ENCODE peak calls at places on chromosomes 4 and X, in five cellular contexts. Y is naive thymus-derived CD4-positive, alpha-beta T cell; G is hepatocyte; U is upper lobe of right lung; C is RWPE2. K is an unnamed sample.

GRCh38 chr4:55512922-55513571 is 33.7 kb downstream of the CLOCK start:
- DNase-seq in Y (no peak), G (no peak), C (no peak), U (no peak), K (no peak)

GRCh38 chr4:4862665-4863482 is 3.4 kb downstream of the MSX1 start:
- DNase-seq in G (no peak), C (peak), Y (no peak), U (no peak), K (no peak)

GRCh38 chr4:185020863-185021761 is 2.8 kb downstream of the HELT start:
- DNase-seq in C (no peak), Y (no peak), G (no peak), U (no peak), K (no peak)

GRCh38 chrX:118807151-118808017 is 16.2 kb upstream of the ZCCHC12 start:
- DNase-seq in G (peak), U (no peak), Y (peak), C (no peak), K (no peak)

GRCh38 chr4:10118355-10119004 is 1.9 kb upstream of the WDR1 start:
- DNase-seq in C (no peak), Y (peak), G (no peak), U (no peak), K (no peak)

GRCh38 chr4:124262211-124263179 is 450.0 kb downstream of the ANKRD50 start:
- DNase-seq in U (no peak), Y (peak), C (no peak), G (peak), K (no peak)

GRCh38 chr4:38188631-38189101 is 228.5 kb downstream of the PTTG2 start:
- DNase-seq in Y (no peak), C (peak), G (no peak), U (no peak), K (no peak)

GRCh38 chr4:132427125-132427524 is 722.0 kb upstream of the PCDH10 start:
- DNase-seq in Y (no peak), U (no peak), C (no peak), G (no peak), K (no peak)

GRCh38 chrX:49309401-49309981 is 6.0 kb downstream of the GAGE10 start:
- DNase-seq in G (peak), Y (peak), C (no peak), U (no peak), K (no peak)

GRCh38 chr4:185950891-185951290 is 118.1 kb upstream of the TLR3 start:
- DNase-seq in C (no peak), Y (no peak), G (no peak), U (no peak), K (no peak)

GRCh38 chr4:105894570-105895323 is 524 bp upstream of the NPNT start:
- DNase-seq in Y (no peak), C (no peak), G (peak), U (peak), K (no peak)

GRCh38 chrX:20361081-20361889 is 94.6 kb upstream of the RPS6KA3 start:
- DNase-seq in C (no peak), U (no peak), Y (no peak), G (peak), K (no peak)

GRCh38 chr4:141524116-141524515 is 112.3 kb upstream of the IL15 start:
- DNase-seq in G (no peak), C (no peak), Y (no peak), U (no peak), K (no peak)

GRCh38 chr4:151584101-151584500 is 175.1 kb downstream of the FHIP1A start:
- DNase-seq in Y (no peak), U (no peak), C (no peak), G (no peak), K (no peak)

GRCh38 chrX:135425026-135425425 is 3.3 kb downstream of the SMIM10L2A start:
- DNase-seq in U (no peak), Y (no peak), C (no peak), G (no peak), K (no peak)

GRCh38 chrX:77743720-77744119 is 42.3 kb downstream of the ATRX start:
- DNase-seq in G (no peak), C (no peak), U (no peak), Y (no peak), K (no peak)

GRCh38 chrX:10125248-10125615 is 31.5 kb upstream of the CLCN4 start:
- DNase-seq in Y (no peak), C (no peak), G (no peak), U (no peak), K (no peak)

GRCh38 chrX:107537815-107538214 is 88.4 kb downstream of the FRMPD3 start:
- DNase-seq in Y (peak), G (peak), C (no peak), U (no peak), K (no peak)

GRCh38 chr4:42143996-42144395 is 8.5 kb downstream of the BEND4 start:
- DNase-seq in G (no peak), U (no peak), Y (no peak), C (no peak), K (no peak)

GRCh38 chr4:102825261-102826071 is 1.9 kb downstream of the UBE2D3 start:
- DNase-seq in U (no peak), Y (peak), G (peak), C (no peak), K (no peak)

GRCh38 chrX:2967998-2968909 is 38.1 kb upstream of the ARSH start:
- DNase-seq in G (no peak), Y (no peak), U (no peak), C (no peak), K (no peak)

GRCh38 chr4:109301691-109302365 is 630 bp downstream of the COL25A1 start:
- DNase-seq in U (no peak), C (no peak), Y (no peak), G (peak), K (no peak)

GRCh38 chr4:168082379-168082778 is 10.0 kb upstream of the ANXA10 start:
- DNase-seq in Y (no peak), U (no peak), C (no peak), G (no peak), K (no peak)

GRCh38 chr4:2285665-2286381 is 23.9 kb upstream of the MXD4 start:
- DNase-seq in U (peak), Y (no peak), C (peak), G (no peak), K (peak)

GRCh38 chrX:49108641-49109040 is 14.9 kb downstream of the GPKOW start:
- DNase-seq in U (no peak), G (no peak), Y (no peak), C (no peak), K (no peak)

GRCh38 chr4:139711461-139711860 is 45.8 kb downstream of the MGST2 start:
- DNase-seq in G (no peak), C (no peak), U (no peak), Y (no peak), K (no peak)

GRCh38 chrX:38038501-38038900 is 32.1 kb downstream of the SYTL5 start:
- DNase-seq in Y (no peak), G (no peak), U (no peak), C (no peak), K (no peak)

GRCh38 chr4:61299316-61299715 is 99.2 kb downstream of the ADGRL3 start:
- DNase-seq in U (no peak), G (no peak), Y (no peak), C (no peak), K (no peak)

GRCh38 chr4:61298178-61298740 is 98.1 kb downstream of the ADGRL3 start:
- DNase-seq in U (no peak), G (no peak), Y (no peak), C (no peak), K (no peak)

GRCh38 chr4:61296115-61296514 is 96.0 kb downstream of the ADGRL3 start:
- DNase-seq in U (no peak), Y (no peak), G (no peak), C (no peak), K (no peak)

GRCh38 chr4:61292322-61292721 is 92.2 kb downstream of the ADGRL3 start:
- DNase-seq in C (no peak), G (no peak), Y (no peak), U (no peak), K (no peak)

GRCh38 chr4:61294001-61294400 is 93.9 kb downstream of the ADGRL3 start:
- DNase-seq in Y (no peak), G (no peak), U (no peak), C (no peak), K (no peak)
- H3K4me3 ChIP-seq in Y (no peak), G (no peak), U (no peak), C (no peak), K (no peak)

GRCh38 chr4:122911588-122911987 is 10.8 kb downstream of the NUDT6 start:
- DNase-seq in C (no peak), G (no peak), Y (no peak), U (no peak), K (no peak)

GRCh38 chr4:122917731-122918130 is 4.7 kb downstream of the NUDT6 start:
- DNase-seq in G (no peak), C (no peak), U (no peak), Y (no peak), K (no peak)

GRCh38 chr4:122912810-122913575 is 9.4 kb downstream of the NUDT6 start:
- DNase-seq in U (no peak), G (no peak), Y (no peak), C (no peak), K (no peak)

GRCh38 chr4:122914938-122915337 is 7.5 kb downstream of the NUDT6 start:
- DNase-seq in U (no peak), Y (no peak), C (no peak), G (no peak), K (no peak)

GRCh38 chr4:122914292-122914904 is 8.0 kb downstream of the NUDT6 start:
- DNase-seq in C (no peak), U (no peak), G (peak), Y (peak), K (no peak)
- H3K4me3 ChIP-seq in C (no peak), U (no peak), G (no peak), Y (no peak), K (no peak)

DNA sequence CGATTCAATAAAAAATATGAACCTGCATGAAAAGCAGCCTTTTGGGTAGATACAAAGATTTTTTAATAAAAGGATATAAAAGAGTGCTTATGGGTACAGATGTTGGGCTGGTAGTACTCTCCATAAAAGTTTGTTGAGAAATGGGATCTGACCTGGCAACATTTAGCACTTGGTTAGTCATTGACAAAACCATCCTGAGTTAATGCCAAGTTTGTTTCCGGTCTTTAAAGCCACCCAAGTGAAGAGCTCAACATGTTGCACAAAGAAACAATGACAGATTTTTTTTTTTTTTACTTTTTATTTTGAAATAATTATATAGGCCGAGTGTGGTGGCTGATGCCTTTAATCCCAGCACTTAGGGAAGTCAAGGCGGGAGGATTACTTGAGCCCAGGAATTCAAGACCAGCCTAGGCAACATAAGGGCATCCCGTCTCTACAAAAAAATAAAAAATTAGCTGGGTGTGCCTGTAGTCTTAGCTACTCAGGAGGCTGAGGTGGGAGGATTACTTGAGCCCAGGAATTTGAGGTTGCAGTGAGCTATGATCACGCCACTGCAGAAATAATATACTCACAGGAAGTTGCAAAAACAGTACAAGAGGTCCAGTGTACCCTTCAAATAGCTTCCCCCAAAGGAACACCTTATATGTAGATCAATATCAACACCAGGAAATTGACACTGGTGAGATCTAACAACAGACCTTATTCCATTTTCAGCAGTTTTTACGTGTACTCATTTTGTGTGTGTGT is 16.6 kb downstream of the CHST7 start:
- DNase-seq in G (no peak), Y (no peak), U (no peak), C (no peak), K (no peak)
- H3K4me3 ChIP-seq in G (no peak), Y (no peak), U (no peak), C (no peak), K (no peak)

GRCh38 chrX:830532-830931 is 199.9 kb downstream of the SHOX start:
- DNase-seq in C (no peak), U (no peak), G (no peak), Y (no peak), K (no peak)

GRCh38 chrX:829145-829544 is 198.6 kb downstream of the SHOX start:
- DNase-seq in C (no peak), G (no peak), Y (no peak), U (no peak), K (no peak)

GRCh38 chrX:821311-822178 is 191.0 kb downstream of the SHOX start:
- DNase-seq in G (no peak), U (no peak), Y (no peak), C (no peak), K (no peak)

GRCh38 chrX:826448-826847 is 195.9 kb downstream of the SHOX start:
- DNase-seq in Y (no peak), U (no peak), C (no peak), G (no peak), K (no peak)

GRCh38 chrX:826026-826425 is 195.4 kb downstream of the SHOX start:
- DNase-seq in G (no peak), U (no peak), C (no peak), Y (no peak), K (no peak)
- H3K4me3 ChIP-seq in G (no peak), U (no peak), C (no peak), Y (no peak), K (no peak)

GRCh38 chrX:72079607-72080006 is 52.1 kb downstream of the RTL5 start:
- DNase-seq in Y (no peak), G (no peak), C (no peak), U (no peak), K (peak)
- H3K4me3 ChIP-seq in Y (no peak), G (no peak), C (no peak), U (peak), K (no peak)

GRCh38 chrX:109140463-109140862 is 341.4 kb downstream of the GUCY2F start:
- DNase-seq in Y (no peak), C (no peak), U (no peak), G (no peak), K (no peak)
- H3K4me3 ChIP-seq in Y (no peak), C (no peak), U (no peak), G (no peak), K (no peak)

DNA sequence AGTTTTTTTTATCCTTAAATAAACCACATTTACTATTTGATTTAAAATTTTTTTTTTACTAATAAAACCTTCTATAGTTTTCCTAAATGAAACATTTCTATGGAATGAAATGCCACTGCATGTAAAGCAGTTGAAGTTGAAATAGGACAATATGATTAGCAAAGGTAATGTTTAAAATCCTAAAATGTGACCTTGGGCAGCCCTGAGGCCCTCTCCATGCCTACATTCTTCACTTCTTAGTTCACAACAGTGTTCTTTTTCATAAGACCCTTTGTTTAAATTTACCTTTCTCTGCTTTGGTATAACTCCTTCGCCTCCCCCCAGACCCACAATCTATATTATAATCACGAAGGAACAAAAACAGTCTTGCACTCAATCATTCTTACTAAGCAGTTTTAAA is 124.4 kb upstream of the NAP1L5 start:
- DNase-seq in U (no peak), Y (no peak), G (no peak), C (no peak), K (no peak)
- H3K4me3 ChIP-seq in U (peak), Y (peak), G (peak), C (peak), K (peak)